ENCODE peak calls at places on chromosome 13, in ten cellular contexts. J, Q, Y, V, G, H, S, R, U and K are unnamed samples.

GRCh38 chr13:109243311-109243951 is 543.0 kb downstream of the IRS2 start:
- DNase-seq in J (peak; percentile 62), Q (peak; percentile 51), Y (peak; percentile 66), V (no peak), G (no peak), H (no peak), S (peak; percentile 92), R (no peak), U (no peak), K (peak; percentile 31)

GRCh38 chr13:94520001-94520400 is 40.5 kb upstream of the DCT start:
- DNase-seq in J (no peak), Q (no peak), Y (no peak), V (peak; percentile 36), G (no peak), H (no peak), S (no peak), R (no peak), U (no peak), K (no peak)

GRCh38 chr13:81171065-81171647 is 830.2 kb upstream of the SPRY2 start:
- DNase-seq in J (no peak), Q (no peak), Y (peak; percentile 18), V (peak; percentile 68), G (peak; percentile 6), H (no peak), S (peak; percentile 19), R (peak; percentile 58), U (no peak), K (peak; percentile 5)

GRCh38 chr13:61880576-61881283 is 465.1 kb upstream of the PCDH20 start:
- DNase-seq in J (peak; percentile 12), Q (no peak), Y (peak; percentile 13), V (peak; percentile 11), G (peak; percentile 7), H (no peak), S (peak; percentile 56), R (peak; percentile 90), U (no peak), K (no peak)

GRCh38 chr13:65943024-65943423 is 1287.1 kb downstream of the PCDH9 start:
- DNase-seq in J (no peak), Q (no peak), Y (no peak), V (no peak), G (no peak), H (no peak), S (no peak), R (no peak), U (no peak), K (no peak)

GRCh38 chr13:47420012-47420411 is 523.2 kb upstream of the HTR2A start:
- DNase-seq in J (no peak), Q (no peak), Y (no peak), V (no peak), G (no peak), H (no peak), S (no peak), R (no peak), U (no peak), K (no peak)

GRCh38 chr13:45305079-45305478 is 35.9 kb downstream of the TPT1 start:
- DNase-seq in J (no peak), Q (no peak), Y (no peak), V (no peak), G (no peak), H (no peak), S (no peak), R (no peak), U (no peak), K (no peak)

GRCh38 chr13:113923376-113924063 is 50.4 kb downstream of the C13orf46 start:
- DNase-seq in J (no peak), Q (no peak), Y (no peak), V (no peak), G (no peak), H (no peak), S (no peak), R (no peak), U (no peak), K (no peak)

GRCh38 chr13:46516624-46517318 is 36.2 kb upstream of the LRCH1 start:
- DNase-seq in J (no peak), Q (no peak), Y (peak; percentile 11), V (no peak), G (no peak), H (no peak), S (no peak), R (no peak), U (no peak), K (peak; percentile 7)